ENCODE peak calls at places on chromosomes 5 and 9, in nine cellular contexts. One of them, this sample, is unnamed.

GRCh38 chr5:58457040-58457439 is 2.8 kb downstream of the PLK2 start:
- DNase-seq in right lobe of liver: no peak
- DNase-seq in aorta: no peak
- DNase-seq in right atrium auricular region: no peak
- DNase-seq in suprapubic skin: no peak
- DNase-seq in CD8-positive, alpha-beta T cell: no peak
- DNase-seq in IMR-90: no peak
- DNase-seq in psoas muscle: no peak
- DNase-seq in left ventricle myocardium inferior: no peak
- DNase-seq in this sample: no peak

GRCh38 chr9:23464275-23464674 is 361.8 kb downstream of the ELAVL2 start:
- DNase-seq in right lobe of liver: no peak
- DNase-seq in aorta: no peak
- DNase-seq in right atrium auricular region: no peak
- DNase-seq in suprapubic skin: no peak
- DNase-seq in CD8-positive, alpha-beta T cell: no peak
- DNase-seq in IMR-90: no peak
- DNase-seq in psoas muscle: no peak
- DNase-seq in left ventricle myocardium inferior: no peak
- DNase-seq in this sample: no peak

GRCh38 chr9:21854594-21854993 is 52.2 kb downstream of the MTAP start:
- DNase-seq in right lobe of liver: no peak
- DNase-seq in aorta: no peak
- DNase-seq in right atrium auricular region: no peak
- DNase-seq in suprapubic skin: no peak
- DNase-seq in CD8-positive, alpha-beta T cell: no peak
- DNase-seq in IMR-90: peak; percentile 78
- DNase-seq in psoas muscle: no peak
- DNase-seq in left ventricle myocardium inferior: no peak
- DNase-seq in this sample: no peak

GRCh38 chr9:85163415-85163814 is 493.9 kb downstream of the NTRK2 start:
- DNase-seq in right lobe of liver: no peak
- DNase-seq in aorta: no peak
- DNase-seq in right atrium auricular region: no peak
- DNase-seq in suprapubic skin: no peak
- DNase-seq in CD8-positive, alpha-beta T cell: no peak
- DNase-seq in IMR-90: no peak
- DNase-seq in psoas muscle: no peak
- DNase-seq in left ventricle myocardium inferior: no peak
- DNase-seq in this sample: no peak

GRCh38 chr9:18296702-18297531 is 177.0 kb upstream of the ADAMTSL1 start:
- DNase-seq in right lobe of liver: no peak
- DNase-seq in aorta: no peak
- DNase-seq in right atrium auricular region: no peak
- DNase-seq in suprapubic skin: no peak
- DNase-seq in CD8-positive, alpha-beta T cell: no peak
- DNase-seq in IMR-90: peak; percentile 53
- DNase-seq in psoas muscle: no peak
- DNase-seq in left ventricle myocardium inferior: no peak
- DNase-seq in this sample: no peak

GRCh38 chr9:84139296-84140100 is 158.9 kb downstream of the RMI1 start:
- DNase-seq in right lobe of liver: peak; percentile 70
- DNase-seq in aorta: no peak
- DNase-seq in right atrium auricular region: no peak
- DNase-seq in suprapubic skin: no peak
- DNase-seq in CD8-positive, alpha-beta T cell: no peak
- DNase-seq in IMR-90: peak; percentile 12
- DNase-seq in psoas muscle: no peak
- DNase-seq in left ventricle myocardium inferior: no peak
- DNase-seq in this sample: peak; percentile 51

GRCh38 chr5:174760721-174761120 is 36.3 kb downstream of the MSX2 start:
- DNase-seq in right lobe of liver: no peak
- DNase-seq in aorta: no peak
- DNase-seq in right atrium auricular region: no peak
- DNase-seq in suprapubic skin: no peak
- DNase-seq in CD8-positive, alpha-beta T cell: no peak
- DNase-seq in IMR-90: no peak
- DNase-seq in psoas muscle: no peak
- DNase-seq in left ventricle myocardium inferior: no peak
- DNase-seq in this sample: no peak

GRCh38 chr9:95023217-95024003 is 294.1 kb downstream of the FANCC start:
- DNase-seq in right lobe of liver: no peak
- DNase-seq in aorta: peak; percentile 68
- DNase-seq in right atrium auricular region: no peak
- DNase-seq in suprapubic skin: no peak
- DNase-seq in CD8-positive, alpha-beta T cell: no peak
- DNase-seq in IMR-90: peak; percentile 90
- DNase-seq in psoas muscle: peak; percentile 62
- DNase-seq in left ventricle myocardium inferior: peak; percentile 52
- DNase-seq in this sample: no peak

GRCh38 chr5:72556351-72557146 is 49.3 kb upstream of the ZNF366 start:
- DNase-seq in right lobe of liver: peak; percentile 50
- DNase-seq in aorta: peak; percentile 74
- DNase-seq in right atrium auricular region: peak; percentile 63
- DNase-seq in suprapubic skin: peak; percentile 81
- DNase-seq in CD8-positive, alpha-beta T cell: peak; percentile 8
- DNase-seq in IMR-90: peak; percentile 56
- DNase-seq in psoas muscle: peak; percentile 82
- DNase-seq in left ventricle myocardium inferior: peak; percentile 54
- DNase-seq in this sample: no peak

GRCh38 chr5:134146651-134147544 is 29.9 kb downstream of the SKP1 start:
- DNase-seq in right lobe of liver: no peak
- DNase-seq in aorta: no peak
- DNase-seq in right atrium auricular region: peak; percentile 54
- DNase-seq in suprapubic skin: no peak
- DNase-seq in CD8-positive, alpha-beta T cell: no peak
- DNase-seq in IMR-90: peak; percentile 47
- DNase-seq in psoas muscle: no peak
- DNase-seq in left ventricle myocardium inferior: no peak
- DNase-seq in this sample: no peak

GRCh38 chr5:123720955-123721354 is 209.0 kb downstream of the CSNK1G3 start:
- DNase-seq in right lobe of liver: no peak
- DNase-seq in aorta: no peak
- DNase-seq in right atrium auricular region: no peak
- DNase-seq in suprapubic skin: no peak
- DNase-seq in CD8-positive, alpha-beta T cell: no peak
- DNase-seq in IMR-90: peak; percentile 7
- DNase-seq in psoas muscle: no peak
- DNase-seq in left ventricle myocardium inferior: no peak
- DNase-seq in this sample: no peak

GRCh38 chr5:14416709-14417108 is 164.9 kb upstream of the OTULINL start:
- DNase-seq in right lobe of liver: no peak
- DNase-seq in aorta: no peak
- DNase-seq in right atrium auricular region: no peak
- DNase-seq in suprapubic skin: no peak
- DNase-seq in CD8-positive, alpha-beta T cell: no peak
- DNase-seq in IMR-90: no peak
- DNase-seq in psoas muscle: no peak
- DNase-seq in left ventricle myocardium inferior: no peak
- DNase-seq in this sample: no peak

GRCh38 chr9:93085676-93086075 is 10.3 kb upstream of the CARD19 start:
- DNase-seq in right lobe of liver: peak; percentile 23
- DNase-seq in aorta: peak; percentile 26
- DNase-seq in right atrium auricular region: no peak
- DNase-seq in suprapubic skin: no peak
- DNase-seq in CD8-positive, alpha-beta T cell: no peak
- DNase-seq in IMR-90: no peak
- DNase-seq in psoas muscle: no peak
- DNase-seq in left ventricle myocardium inferior: no peak
- DNase-seq in this sample: no peak

GRCh38 chr9:34989946-34990635 is 546 bp downstream of the DNAJB5 start:
- DNase-seq in right lobe of liver: peak; percentile 64
- DNase-seq in aorta: peak; percentile 77
- DNase-seq in right atrium auricular region: peak; percentile 83
- DNase-seq in suprapubic skin: peak; percentile 82
- DNase-seq in CD8-positive, alpha-beta T cell: peak; percentile 43
- DNase-seq in IMR-90: peak; percentile 39
- DNase-seq in psoas muscle: peak; percentile 86
- DNase-seq in left ventricle myocardium inferior: peak; percentile 62
- DNase-seq in this sample: peak; percentile 72

GRCh38 chr5:39674209-39675082 is 249.7 kb upstream of the DAB2 start:
- DNase-seq in right lobe of liver: no peak
- DNase-seq in aorta: no peak
- DNase-seq in right atrium auricular region: no peak
- DNase-seq in suprapubic skin: no peak
- DNase-seq in CD8-positive, alpha-beta T cell: no peak
- DNase-seq in IMR-90: no peak
- DNase-seq in psoas muscle: no peak
- DNase-seq in left ventricle myocardium inferior: no peak
- DNase-seq in this sample: no peak

GRCh38 chr5:179134511-179134910 is 74.3 kb downstream of the ZNF354C start:
- DNase-seq in right lobe of liver: no peak
- DNase-seq in aorta: peak; percentile 26
- DNase-seq in right atrium auricular region: no peak
- DNase-seq in suprapubic skin: no peak
- DNase-seq in CD8-positive, alpha-beta T cell: no peak
- DNase-seq in IMR-90: no peak
- DNase-seq in psoas muscle: no peak
- DNase-seq in left ventricle myocardium inferior: no peak
- DNase-seq in this sample: no peak

GRCh38 chr9:131543141-131543540 is 2.2 kb upstream of the PRRT1B start:
- DNase-seq in right lobe of liver: no peak
- DNase-seq in aorta: no peak
- DNase-seq in right atrium auricular region: no peak
- DNase-seq in suprapubic skin: no peak
- DNase-seq in CD8-positive, alpha-beta T cell: no peak
- DNase-seq in IMR-90: no peak
- DNase-seq in psoas muscle: no peak
- DNase-seq in left ventricle myocardium inferior: no peak
- DNase-seq in this sample: no peak

GRCh38 chr5:148830220-148830619 is 3.8 kb downstream of the ADRB2 start:
- DNase-seq in right lobe of liver: no peak
- DNase-seq in aorta: no peak
- DNase-seq in right atrium auricular region: no peak
- DNase-seq in suprapubic skin: no peak
- DNase-seq in CD8-positive, alpha-beta T cell: no peak
- DNase-seq in IMR-90: no peak
- DNase-seq in psoas muscle: no peak
- DNase-seq in left ventricle myocardium inferior: peak; percentile 22
- DNase-seq in this sample: no peak

DNA sequence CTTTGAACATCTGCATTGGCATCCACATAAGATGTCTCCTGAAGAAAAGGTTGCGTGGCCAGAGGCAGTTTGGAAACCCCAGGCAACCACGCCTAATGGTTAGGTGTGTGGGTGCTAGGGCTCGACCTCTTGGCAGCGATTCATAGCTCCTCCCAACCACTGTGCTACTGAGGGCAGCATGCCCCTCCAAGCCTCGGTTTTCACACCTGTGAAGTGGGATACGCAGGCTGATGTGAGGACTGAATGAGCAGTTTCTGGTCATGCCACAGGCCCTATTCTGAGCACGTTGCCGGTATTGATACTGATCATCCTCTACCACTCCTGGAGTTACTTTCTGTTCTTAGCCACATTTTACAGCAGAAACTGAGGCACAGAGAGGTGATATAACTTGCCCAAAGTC is 19.1 kb downstream of the NDST1 start:
- DNase-seq in right lobe of liver: no peak
- DNase-seq in aorta: peak; percentile 35
- DNase-seq in right atrium auricular region: no peak
- DNase-seq in suprapubic skin: no peak
- DNase-seq in CD8-positive, alpha-beta T cell: no peak
- DNase-seq in IMR-90: no peak
- DNase-seq in psoas muscle: no peak
- DNase-seq in left ventricle myocardium inferior: no peak
- DNase-seq in this sample: no peak
- H3K4me1 ChIP-seq in right lobe of liver: peaks cover 43% of the 10 kb centered on the region
- H3K4me1 ChIP-seq in aorta: no peaks in the 10 kb centered on the region
- H3K4me1 ChIP-seq in right atrium auricular region: peaks cover 92% of the 10 kb centered on the region
- H3K4me1 ChIP-seq in suprapubic skin: peaks cover 24% of the 10 kb centered on the region
- H3K4me1 ChIP-seq in CD8-positive, alpha-beta T cell: no peaks in the 10 kb centered on the region
- H3K4me1 ChIP-seq in IMR-90: peaks cover 36% of the 10 kb centered on the region
- H3K4me1 ChIP-seq in psoas muscle: peaks cover 76% of the 10 kb centered on the region
- H3K4me1 ChIP-seq in left ventricle myocardium inferior: peaks cover 97% of the 10 kb centered on the region
- H3K4me1 ChIP-seq in this sample: peaks cover 8% of the 10 kb centered on the region

DNA sequence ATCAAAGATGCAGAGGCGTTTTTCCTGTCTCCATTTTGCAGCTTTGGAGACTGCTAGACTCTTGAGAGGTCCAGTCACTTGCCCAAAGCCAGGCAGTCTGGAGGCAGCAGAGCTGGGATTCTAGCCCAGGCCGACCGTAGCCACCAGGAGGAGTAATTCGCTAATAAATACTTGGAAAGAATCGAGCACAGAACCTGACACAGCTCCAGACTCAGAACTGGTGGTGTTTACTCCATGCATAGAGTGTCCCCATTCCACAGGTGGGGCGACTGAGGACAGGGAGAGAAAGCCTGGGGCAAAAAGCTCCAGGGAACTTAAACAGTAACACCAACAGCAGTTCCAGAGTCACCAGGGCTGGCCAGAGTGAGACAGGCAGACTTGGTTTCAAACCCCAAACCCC is 10.7 kb upstream of the CERCAM start:
- DNase-seq in right lobe of liver: no peak
- DNase-seq in aorta: no peak
- DNase-seq in right atrium auricular region: no peak
- DNase-seq in suprapubic skin: no peak
- DNase-seq in CD8-positive, alpha-beta T cell: no peak
- DNase-seq in IMR-90: no peak
- DNase-seq in psoas muscle: no peak
- DNase-seq in left ventricle myocardium inferior: no peak
- DNase-seq in this sample: no peak
- H3K27me3 ChIP-seq in right lobe of liver: no peaks in the 10 kb centered on the region
- H3K27me3 ChIP-seq in aorta: no peaks in the 10 kb centered on the region
- H3K27me3 ChIP-seq in right atrium auricular region: no peaks in the 10 kb centered on the region
- H3K27me3 ChIP-seq in suprapubic skin: peaks cover 11% of the 10 kb centered on the region
- H3K27me3 ChIP-seq in CD8-positive, alpha-beta T cell: no peaks in the 10 kb centered on the region
- H3K27me3 ChIP-seq in IMR-90: peaks cover 15% of the 10 kb centered on the region
- H3K27me3 ChIP-seq in psoas muscle: no peaks in the 10 kb centered on the region
- H3K27me3 ChIP-seq in left ventricle myocardium inferior: peaks cover 72% of the 10 kb centered on the region
- H3K27me3 ChIP-seq in this sample: no peaks in the 10 kb centered on the region

GRCh38 chr5:130912088-130912487 is 253.0 kb downstream of the HINT1 start:
- DNase-seq in right lobe of liver: no peak
- DNase-seq in aorta: no peak
- DNase-seq in right atrium auricular region: no peak
- DNase-seq in suprapubic skin: no peak
- DNase-seq in CD8-positive, alpha-beta T cell: no peak
- DNase-seq in IMR-90: no peak
- DNase-seq in psoas muscle: no peak
- DNase-seq in left ventricle myocardium inferior: no peak
- DNase-seq in this sample: no peak
- H3K27ac ChIP-seq in right lobe of liver: no peak overlapping the region
- H3K27ac ChIP-seq in aorta: no peak overlapping the region
- H3K27ac ChIP-seq in right atrium auricular region: no peak overlapping the region
- H3K27ac ChIP-seq in suprapubic skin: no peak overlapping the region
- H3K27ac ChIP-seq in CD8-positive, alpha-beta T cell: no peak overlapping the region
- H3K27ac ChIP-seq in IMR-90: no peak overlapping the region
- H3K27ac ChIP-seq in psoas muscle: no peak overlapping the region
- H3K27ac ChIP-seq in left ventricle myocardium inferior: no peak overlapping the region
- H3K27ac ChIP-seq in this sample: no peak overlapping the region

GRCh38 chr9:121372563-121373400 is 2.7 kb upstream of the STOM start:
- DNase-seq in right lobe of liver: no peak
- DNase-seq in aorta: no peak
- DNase-seq in right atrium auricular region: no peak
- DNase-seq in suprapubic skin: no peak
- DNase-seq in CD8-positive, alpha-beta T cell: no peak
- DNase-seq in IMR-90: peak; percentile 86
- DNase-seq in psoas muscle: no peak
- DNase-seq in left ventricle myocardium inferior: no peak
- DNase-seq in this sample: no peak
- H3K4me1 ChIP-seq in right lobe of liver: peaks cover 42% of the 10 kb centered on the region
- H3K4me1 ChIP-seq in aorta: peaks cover 6% of the 10 kb centered on the region
- H3K4me1 ChIP-seq in right atrium auricular region: peaks cover 46% of the 10 kb centered on the region
- H3K4me1 ChIP-seq in suprapubic skin: peaks cover 71% of the 10 kb centered on the region
- H3K4me1 ChIP-seq in CD8-positive, alpha-beta T cell: peaks cover 11% of the 10 kb centered on the region
- H3K4me1 ChIP-seq in IMR-90: peaks cover 14% of the 10 kb centered on the region
- H3K4me1 ChIP-seq in psoas muscle: peaks cover 32% of the 10 kb centered on the region
- H3K4me1 ChIP-seq in left ventricle myocardium inferior: peaks cover 80% of the 10 kb centered on the region
- H3K4me1 ChIP-seq in this sample: peaks cover 24% of the 10 kb centered on the region